ENCODE peak calls at places on chromosomes 12 and 14, in nine cellular contexts. D is ovary, J is AG09319, Z is GF-D8, W is glomerular endothelial cell, V is psoas muscle, F is type B pancreatic cell, L is Peyer's patch, N is GM18507. M is an unnamed sample.

GRCh38 chr12:57833672-57834071 is 12.9 kb downstream of the CTDSP2 start:
- DNase-seq in D (no peak), J (no peak), Z (no peak), W (no peak), V (no peak), F (no peak), L (no peak), N (no peak), M (no peak)

GRCh38 chr12:4858385-4858784 is 51.3 kb upstream of the KCNA1 start:
- DNase-seq in D (no peak), J (no peak), Z (no peak), W (no peak), V (no peak), F (no peak), L (no peak), N (no peak), M (peak)

GRCh38 chr14:31291210-31291609 is 83.6 kb upstream of the HECTD1 start:
- DNase-seq in D (no peak), J (no peak), Z (peak), W (no peak), V (no peak), F (no peak), L (no peak), N (no peak), M (no peak)

GRCh38 chr14:56199095-56199975 is 81.1 kb downstream of the PELI2 start:
- DNase-seq in D (no peak), J (peak), Z (no peak), W (peak), V (no peak), F (no peak), L (no peak), N (no peak), M (no peak)

GRCh38 chr12:53427905-53428594 is 4.4 kb downstream of the AMHR2 start:
- DNase-seq in D (no peak), J (peak), Z (no peak), W (no peak), V (no peak), F (no peak), L (no peak), N (no peak), M (no peak)

GRCh38 chr12:84969226-84969625 is 56.6 kb upstream of the SLC6A15 start:
- DNase-seq in D (no peak), J (no peak), Z (no peak), W (no peak), V (no peak), F (no peak), L (no peak), N (no peak), M (no peak)

GRCh38 chr14:24332094-24332983 is 2.5 kb downstream of the ADCY4 start:
- DNase-seq in D (peak), J (no peak), Z (peak), W (no peak), V (peak), F (no peak), L (peak), N (peak), M (peak)

GRCh38 chr14:91252901-91253794 is 8.6 kb upstream of the GPR68 start:
- DNase-seq in D (peak), J (no peak), Z (no peak), W (no peak), V (no peak), F (no peak), L (no peak), N (no peak), M (peak)

GRCh38 chr12:24821691-24822090 is 127.2 kb downstream of the BCAT1 start:
- DNase-seq in D (no peak), J (no peak), Z (no peak), W (no peak), V (no peak), F (no peak), L (no peak), N (no peak), M (no peak)

GRCh38 chr12:85775071-85775470 is 61.1 kb downstream of the RASSF9 start:
- DNase-seq in D (no peak), J (no peak), Z (no peak), W (no peak), V (no peak), F (no peak), L (no peak), N (no peak), M (no peak)

GRCh38 chr14:91835197-91835919 is 32.0 kb downstream of the TC2N start:
- DNase-seq in D (no peak), J (no peak), Z (no peak), W (no peak), V (no peak), F (no peak), L (no peak), N (no peak), M (no peak)

GRCh38 chr12:113299619-113300237 is 35.2 kb downstream of the SLC8B1 start:
- DNase-seq in D (peak), J (peak), Z (no peak), W (no peak), V (peak), F (no peak), L (no peak), N (no peak), M (peak)

GRCh38 chr14:91681893-91682563 is 49.9 kb downstream of the CATSPERB start:
- DNase-seq in D (no peak), J (no peak), Z (no peak), W (no peak), V (no peak), F (no peak), L (no peak), N (no peak), M (no peak)